ENCODE peak calls at places on chromosome 19, in six cellular contexts. One of them, this sample, is unnamed.

GRCh38 chr19:5036733-5037681 is 68.1 kb downstream of the KDM4B start:
- DNase-seq in CD4-positive, alpha-beta T cell: no peak
- DNase-seq in iPS DF 6.9: no peak
- DNase-seq in heart left ventricle: no peak
- DNase-seq in SJSA1: peak; percentile 76
- DNase-seq in GM23248: peak; percentile 90
- DNase-seq in this sample: no peak

GRCh38 chr19:48644839-48645651 is 942 bp downstream of the CA11 start:
- DNase-seq in heart left ventricle: peak; percentile 71
- DNase-seq in SJSA1: peak; percentile 59
- DNase-seq in CD4-positive, alpha-beta T cell: peak; percentile 66
- DNase-seq in iPS DF 6.9: no peak
- DNase-seq in GM23248: peak; percentile 81
- DNase-seq in this sample: no peak

GRCh38 chr19:54431255-54431838 is 16.1 kb downstream of the TTYH1 start:
- DNase-seq in iPS DF 6.9: no peak
- DNase-seq in SJSA1: no peak
- DNase-seq in heart left ventricle: peak; percentile 64
- DNase-seq in GM23248: no peak
- DNase-seq in CD4-positive, alpha-beta T cell: no peak
- DNase-seq in this sample: no peak

GRCh38 chr19:23318143-23318542 is 67.9 kb upstream of the ZNF724 start:
- DNase-seq in SJSA1: no peak
- DNase-seq in heart left ventricle: no peak
- DNase-seq in iPS DF 6.9: no peak
- DNase-seq in GM23248: peak; percentile 7
- DNase-seq in CD4-positive, alpha-beta T cell: no peak
- DNase-seq in this sample: no peak

GRCh38 chr19:4633140-4633967 is 6.0 kb upstream of the TNFAIP8L1 start:
- DNase-seq in iPS DF 6.9: peak; percentile 54
- DNase-seq in CD4-positive, alpha-beta T cell: peak; percentile 20
- DNase-seq in SJSA1: peak; percentile 71
- DNase-seq in heart left ventricle: peak; percentile 70
- DNase-seq in GM23248: peak; percentile 68
- DNase-seq in this sample: no peak

GRCh38 chr19:7007859-7008258 is 13.4 kb downstream of the MBD3L2B start:
- DNase-seq in GM23248: no peak
- DNase-seq in CD4-positive, alpha-beta T cell: no peak
- DNase-seq in SJSA1: no peak
- DNase-seq in iPS DF 6.9: no peak
- DNase-seq in heart left ventricle: no peak
- DNase-seq in this sample: no peak

GRCh38 chr19:54464044-54464623 is 556 bp upstream of the LENG9 start:
- DNase-seq in GM23248: peak; percentile 88
- DNase-seq in SJSA1: peak; percentile 79
- DNase-seq in iPS DF 6.9: peak; percentile 93
- DNase-seq in heart left ventricle: peak; percentile 88
- DNase-seq in CD4-positive, alpha-beta T cell: peak; percentile 55
- DNase-seq in this sample: peak; percentile 100

GRCh38 chr19:12052571-12053169 is at the start of gene ZNF878:
- DNase-seq in iPS DF 6.9: peak; percentile 95
- DNase-seq in CD4-positive, alpha-beta T cell: no peak
- DNase-seq in SJSA1: peak; percentile 60
- DNase-seq in GM23248: peak; percentile 90
- DNase-seq in heart left ventricle: peak; percentile 94
- DNase-seq in this sample: no peak

GRCh38 chr19:7869910-7870511 is 4.2 kb downstream of the PRR36 start:
- DNase-seq in heart left ventricle: peak; percentile 49
- DNase-seq in iPS DF 6.9: no peak
- DNase-seq in GM23248: peak; percentile 37
- DNase-seq in CD4-positive, alpha-beta T cell: peak; percentile 29
- DNase-seq in SJSA1: no peak
- DNase-seq in this sample: no peak

GRCh38 chr19:8308891-8309291 is 733 bp upstream of the CD320 start:
- DNase-seq in GM23248: no peak
- DNase-seq in CD4-positive, alpha-beta T cell: no peak
- DNase-seq in iPS DF 6.9: no peak
- DNase-seq in SJSA1: peak; percentile 32
- DNase-seq in heart left ventricle: peak; percentile 19
- DNase-seq in this sample: no peak

GRCh38 chr19:3479819-3480215 is 508 bp downstream of the SMIM24 start:
- DNase-seq in iPS DF 6.9: no peak
- DNase-seq in heart left ventricle: no peak
- DNase-seq in CD4-positive, alpha-beta T cell: no peak
- DNase-seq in GM23248: peak; percentile 58
- DNase-seq in SJSA1: no peak
- DNase-seq in this sample: no peak

GRCh38 chr19:1269065-1269477 is at the start of gene CIRBP:
- DNase-seq in heart left ventricle: peak; percentile 100
- DNase-seq in iPS DF 6.9: no peak
- DNase-seq in SJSA1: peak; percentile 100
- DNase-seq in CD4-positive, alpha-beta T cell: peak; percentile 99
- DNase-seq in GM23248: peak; percentile 100
- DNase-seq in this sample: peak; percentile 99

GRCh38 chr19:12095111-12095790 is 30.7 kb downstream of the ZNF844 start:
- DNase-seq in CD4-positive, alpha-beta T cell: no peak
- DNase-seq in iPS DF 6.9: no peak
- DNase-seq in SJSA1: no peak
- DNase-seq in GM23248: peak; percentile 65
- DNase-seq in heart left ventricle: no peak
- DNase-seq in this sample: no peak

GRCh38 chr19:38849746-38850230 is at the start of gene HNRNPL:
- DNase-seq in CD4-positive, alpha-beta T cell: peak; percentile 98
- DNase-seq in heart left ventricle: peak; percentile 100
- DNase-seq in SJSA1: peak; percentile 99
- DNase-seq in GM23248: no peak
- DNase-seq in iPS DF 6.9: no peak
- DNase-seq in this sample: peak; percentile 100

GRCh38 chr19:11142528-11143171 is 12.9 kb downstream of the SPC24 start:
- DNase-seq in CD4-positive, alpha-beta T cell: no peak
- DNase-seq in heart left ventricle: peak; percentile 97
- DNase-seq in SJSA1: peak; percentile 97
- DNase-seq in iPS DF 6.9: no peak
- DNase-seq in GM23248: peak; percentile 94
- DNase-seq in this sample: no peak

GRCh38 chr19:20247016-20247683 is 80.1 kb downstream of the ZNF486 start:
- DNase-seq in CD4-positive, alpha-beta T cell: peak; percentile 27
- DNase-seq in SJSA1: no peak
- DNase-seq in heart left ventricle: no peak
- DNase-seq in iPS DF 6.9: no peak
- DNase-seq in GM23248: peak; percentile 18
- DNase-seq in this sample: no peak

GRCh38 chr19:6694147-6694815 is 24.3 kb upstream of the TNFSF14 start:
- DNase-seq in SJSA1: no peak
- DNase-seq in CD4-positive, alpha-beta T cell: no peak
- DNase-seq in heart left ventricle: no peak
- DNase-seq in GM23248: no peak
- DNase-seq in iPS DF 6.9: no peak
- DNase-seq in this sample: no peak

GRCh38 chr19:14472202-14472961 is 2.8 kb downstream of the PTGER1 start:
- DNase-seq in heart left ventricle: peak; percentile 73
- DNase-seq in iPS DF 6.9: no peak
- DNase-seq in CD4-positive, alpha-beta T cell: peak; percentile 81
- DNase-seq in SJSA1: peak; percentile 81
- DNase-seq in GM23248: peak; percentile 78
- DNase-seq in this sample: no peak

GRCh38 chr19:17688853-17689595 is 870 bp upstream of the UNC13A start:
- DNase-seq in GM23248: no peak
- DNase-seq in heart left ventricle: no peak
- DNase-seq in SJSA1: no peak
- DNase-seq in CD4-positive, alpha-beta T cell: no peak
- DNase-seq in iPS DF 6.9: no peak
- DNase-seq in this sample: no peak

GRCh38 chr19:38224014-38224862 is at the start of gene DPF1:
- DNase-seq in CD4-positive, alpha-beta T cell: no peak
- DNase-seq in GM23248: peak; percentile 87
- DNase-seq in iPS DF 6.9: no peak
- DNase-seq in heart left ventricle: peak; percentile 60
- DNase-seq in SJSA1: peak; percentile 85
- DNase-seq in this sample: no peak

GRCh38 chr19:35337081-35337983 is 8.3 kb downstream of the CD22 start:
- DNase-seq in heart left ventricle: no peak
- DNase-seq in CD4-positive, alpha-beta T cell: no peak
- DNase-seq in GM23248: no peak
- DNase-seq in SJSA1: no peak
- DNase-seq in iPS DF 6.9: no peak
- DNase-seq in this sample: no peak

GRCh38 chr19:4445963-4446668 is 11.5 kb downstream of the UBXN6 start:
- DNase-seq in GM23248: no peak
- DNase-seq in SJSA1: no peak
- DNase-seq in iPS DF 6.9: no peak
- DNase-seq in CD4-positive, alpha-beta T cell: no peak
- DNase-seq in heart left ventricle: no peak
- DNase-seq in this sample: no peak

GRCh38 chr19:38155453-38155852 is 68.6 kb downstream of the DPF1 start:
- DNase-seq in iPS DF 6.9: no peak
- DNase-seq in CD4-positive, alpha-beta T cell: no peak
- DNase-seq in SJSA1: no peak
- DNase-seq in heart left ventricle: no peak
- DNase-seq in GM23248: peak; percentile 43
- DNase-seq in this sample: no peak

GRCh38 chr19:4061178-4061682 is 5.5 kb downstream of the ZBTB7A start:
- DNase-seq in heart left ventricle: peak; percentile 84
- DNase-seq in GM23248: peak; percentile 81
- DNase-seq in SJSA1: peak; percentile 44
- DNase-seq in CD4-positive, alpha-beta T cell: no peak
- DNase-seq in iPS DF 6.9: no peak
- DNase-seq in this sample: no peak

GRCh38 chr19:30378701-30379100 is 6.5 kb downstream of the ZNF536 start:
- DNase-seq in heart left ventricle: no peak
- DNase-seq in GM23248: no peak
- DNase-seq in SJSA1: no peak
- DNase-seq in CD4-positive, alpha-beta T cell: no peak
- DNase-seq in iPS DF 6.9: no peak
- DNase-seq in this sample: no peak

GRCh38 chr19:42175952-42176648 is 41.4 kb downstream of the DEDD2 start:
- DNase-seq in heart left ventricle: no peak
- DNase-seq in iPS DF 6.9: no peak
- DNase-seq in GM23248: peak; percentile 63
- DNase-seq in CD4-positive, alpha-beta T cell: no peak
- DNase-seq in SJSA1: no peak
- DNase-seq in this sample: no peak

GRCh38 chr19:42176649-42176989 is 40.9 kb downstream of the DEDD2 start:
- DNase-seq in heart left ventricle: no peak
- DNase-seq in CD4-positive, alpha-beta T cell: no peak
- DNase-seq in iPS DF 6.9: no peak
- DNase-seq in SJSA1: no peak
- DNase-seq in GM23248: peak; percentile 75
- DNase-seq in this sample: no peak

GRCh38 chr19:42178791-42179500 is 38.5 kb downstream of the DEDD2 start:
- DNase-seq in heart left ventricle: no peak
- DNase-seq in CD4-positive, alpha-beta T cell: no peak
- DNase-seq in iPS DF 6.9: no peak
- DNase-seq in SJSA1: no peak
- DNase-seq in GM23248: no peak
- DNase-seq in this sample: no peak

GRCh38 chr19:42176990-42177685 is 40.3 kb downstream of the DEDD2 start:
- DNase-seq in GM23248: peak; percentile 91
- DNase-seq in CD4-positive, alpha-beta T cell: peak; percentile 71
- DNase-seq in iPS DF 6.9: no peak
- DNase-seq in heart left ventricle: peak; percentile 73
- DNase-seq in SJSA1: peak; percentile 81
- DNase-seq in this sample: no peak

GRCh38 chr19:42177686-42178019 is 39.8 kb downstream of the DEDD2 start:
- DNase-seq in SJSA1: no peak
- DNase-seq in heart left ventricle: no peak
- DNase-seq in iPS DF 6.9: no peak
- DNase-seq in CD4-positive, alpha-beta T cell: no peak
- DNase-seq in GM23248: no peak
- DNase-seq in this sample: no peak
- H3K27me3 ChIP-seq in SJSA1: peaks cover 64% of the 10 kb centered on the region
- H3K27me3 ChIP-seq in heart left ventricle: peaks cover 75% of the 10 kb centered on the region
- H3K27me3 ChIP-seq in iPS DF 6.9: peaks cover 36% of the 10 kb centered on the region
- H3K27me3 ChIP-seq in CD4-positive, alpha-beta T cell: peaks cover 36% of the 10 kb centered on the region
- H3K27me3 ChIP-seq in GM23248: peaks cover 42% of the 10 kb centered on the region
- H3K27me3 ChIP-seq in this sample: peaks cover 24% of the 10 kb centered on the region

DNA sequence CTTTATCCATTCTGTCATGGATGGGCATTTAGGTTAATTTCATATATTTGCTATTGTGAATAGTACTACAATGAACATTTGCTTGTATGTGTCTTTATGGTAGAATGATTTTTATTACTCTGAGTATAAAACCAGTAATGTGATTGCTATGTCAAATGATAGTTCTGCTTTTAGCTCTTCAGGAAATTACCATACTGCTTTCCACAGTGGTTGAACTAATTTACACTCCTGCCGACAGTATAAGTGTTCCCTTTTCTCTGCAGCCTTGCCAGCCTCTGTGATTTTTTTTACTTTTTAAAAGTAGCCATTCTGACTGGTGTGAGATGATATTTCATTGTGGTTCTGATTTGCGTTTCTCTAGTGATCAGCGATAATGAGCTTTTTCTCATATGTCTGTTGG is 6.5 kb downstream of the SIGLEC7 start:
- DNase-seq in GM23248: no peak
- DNase-seq in heart left ventricle: no peak
- DNase-seq in iPS DF 6.9: no peak
- DNase-seq in SJSA1: no peak
- DNase-seq in CD4-positive, alpha-beta T cell: no peak
- DNase-seq in this sample: no peak
- H3K27me3 ChIP-seq in GM23248: no peaks in the 10 kb centered on the region
- H3K27me3 ChIP-seq in heart left ventricle: no peaks in the 10 kb centered on the region
- H3K27me3 ChIP-seq in iPS DF 6.9: no peaks in the 10 kb centered on the region
- H3K27me3 ChIP-seq in SJSA1: peaks cover 4% of the 10 kb centered on the region
- H3K27me3 ChIP-seq in CD4-positive, alpha-beta T cell: no peaks in the 10 kb centered on the region
- H3K27me3 ChIP-seq in this sample: no peaks in the 10 kb centered on the region

DNA sequence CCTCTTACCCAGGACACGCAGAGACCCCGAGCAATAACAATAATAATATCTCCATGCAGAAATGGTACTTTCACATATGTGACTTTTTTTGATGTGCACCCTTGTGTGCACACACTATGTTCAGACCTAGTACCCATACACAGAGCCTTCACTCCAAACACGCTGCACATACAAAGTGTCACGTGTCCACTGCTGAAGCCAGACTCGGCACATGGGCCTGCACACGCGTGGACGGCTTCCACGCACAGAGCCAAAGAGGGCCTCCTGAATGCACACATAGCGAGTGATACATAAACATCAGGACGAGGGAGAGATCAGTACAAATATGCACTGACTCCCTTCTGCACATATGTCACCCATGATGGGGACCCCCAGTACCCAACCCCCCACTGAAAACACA is 41.9 kb upstream of the POU2F2 start:
- DNase-seq in heart left ventricle: no peak
- DNase-seq in SJSA1: no peak
- DNase-seq in iPS DF 6.9: no peak
- DNase-seq in CD4-positive, alpha-beta T cell: no peak
- DNase-seq in GM23248: no peak
- DNase-seq in this sample: no peak
- H3K27me3 ChIP-seq in heart left ventricle: peaks cover 44% of the 10 kb centered on the region
- H3K27me3 ChIP-seq in SJSA1: peaks cover 68% of the 10 kb centered on the region
- H3K27me3 ChIP-seq in iPS DF 6.9: peaks cover 36% of the 10 kb centered on the region
- H3K27me3 ChIP-seq in CD4-positive, alpha-beta T cell: peaks cover 29% of the 10 kb centered on the region
- H3K27me3 ChIP-seq in GM23248: peaks cover 33% of the 10 kb centered on the region
- H3K27me3 ChIP-seq in this sample: peaks cover 17% of the 10 kb centered on the region

DNA sequence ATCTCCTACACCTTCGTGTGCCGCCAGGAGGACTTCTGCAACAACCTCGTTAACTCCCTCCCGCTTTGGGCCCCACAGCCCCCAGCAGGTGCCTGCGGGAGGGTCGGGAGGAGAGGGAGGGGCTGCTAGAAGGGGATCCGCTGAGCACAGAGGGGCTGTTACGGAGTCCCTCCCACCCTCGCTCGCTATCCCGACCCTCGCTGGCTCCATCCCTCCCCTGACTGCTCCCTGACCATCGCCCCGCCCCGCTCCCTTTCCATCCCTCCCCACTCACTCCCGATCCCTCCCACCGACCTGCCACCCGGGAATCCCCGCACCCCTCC is 780 bp downstream of the CD177 start:
- DNase-seq in heart left ventricle: no peak
- DNase-seq in SJSA1: no peak
- DNase-seq in CD4-positive, alpha-beta T cell: no peak
- DNase-seq in iPS DF 6.9: peak; percentile 25
- DNase-seq in GM23248: no peak
- DNase-seq in this sample: no peak
- H3K27me3 ChIP-seq in heart left ventricle: peaks cover 30% of the 10 kb centered on the region
- H3K27me3 ChIP-seq in SJSA1: no peaks in the 10 kb centered on the region
- H3K27me3 ChIP-seq in CD4-positive, alpha-beta T cell: peaks cover 3% of the 10 kb centered on the region
- H3K27me3 ChIP-seq in iPS DF 6.9: no peaks in the 10 kb centered on the region
- H3K27me3 ChIP-seq in GM23248: peaks cover 20% of the 10 kb centered on the region
- H3K27me3 ChIP-seq in this sample: no peaks in the 10 kb centered on the region